ENCODE peak calls at places on chromosomes 3 and 15, in seven cellular contexts. One of them, this sample, is unnamed.

GRCh38 chr3:193693774-193694173 is 100.8 kb downstream of the OPA1 start:
- DNase-seq in HTR-8/SVneo: no peak
- DNase-seq in G401: no peak
- DNase-seq in astrocyte of the spinal cord: no peak
- DNase-seq in RWPE2: no peak
- DNase-seq in stimulated activated CD4-positive, alpha-beta T cell treated with anti-CD3 and anti-CD28 coated beads, TNF-alpha, amount 100 ng/mL, for 4 hours: no peak
- DNase-seq in Calu3: no peak
- DNase-seq in this sample: no peak

GRCh38 chr15:79115971-79116370 is 25.4 kb upstream of the RASGRF1 start:
- DNase-seq in G401: no peak
- DNase-seq in stimulated activated CD4-positive, alpha-beta T cell treated with anti-CD3 and anti-CD28 coated beads, TNF-alpha, amount 100 ng/mL, for 4 hours: no peak
- DNase-seq in astrocyte of the spinal cord: no peak
- DNase-seq in HTR-8/SVneo: no peak
- DNase-seq in Calu3: no peak
- DNase-seq in RWPE2: no peak
- DNase-seq in this sample: peak

GRCh38 chr3:124780356-124780755 is 50.1 kb downstream of the UMPS start:
- DNase-seq in HTR-8/SVneo: peak
- DNase-seq in G401: peak
- DNase-seq in RWPE2: no peak
- DNase-seq in astrocyte of the spinal cord: peak
- DNase-seq in stimulated activated CD4-positive, alpha-beta T cell treated with anti-CD3 and anti-CD28 coated beads, TNF-alpha, amount 100 ng/mL, for 4 hours: no peak
- DNase-seq in Calu3: no peak
- DNase-seq in this sample: peak

GRCh38 chr3:13015286-13016082 is 57.7 kb downstream of the IQSEC1 start:
- DNase-seq in RWPE2: no peak
- DNase-seq in Calu3: no peak
- DNase-seq in G401: no peak
- DNase-seq in stimulated activated CD4-positive, alpha-beta T cell treated with anti-CD3 and anti-CD28 coated beads, TNF-alpha, amount 100 ng/mL, for 4 hours: no peak
- DNase-seq in astrocyte of the spinal cord: no peak
- DNase-seq in HTR-8/SVneo: no peak
- DNase-seq in this sample: no peak

GRCh38 chr3:197456271-197457091 is 99.3 kb downstream of the BDH1 start:
- DNase-seq in G401: peak
- DNase-seq in astrocyte of the spinal cord: peak
- DNase-seq in RWPE2: peak
- DNase-seq in HTR-8/SVneo: peak
- DNase-seq in stimulated activated CD4-positive, alpha-beta T cell treated with anti-CD3 and anti-CD28 coated beads, TNF-alpha, amount 100 ng/mL, for 4 hours: peak
- DNase-seq in Calu3: peak
- DNase-seq in this sample: peak

GRCh38 chr3:111311709-111312235 is 230.2 kb upstream of the CD96 start:
- DNase-seq in stimulated activated CD4-positive, alpha-beta T cell treated with anti-CD3 and anti-CD28 coated beads, TNF-alpha, amount 100 ng/mL, for 4 hours: no peak
- DNase-seq in astrocyte of the spinal cord: peak
- DNase-seq in RWPE2: no peak
- DNase-seq in G401: no peak
- DNase-seq in HTR-8/SVneo: no peak
- DNase-seq in Calu3: no peak
- DNase-seq in this sample: no peak

GRCh38 chr3:45333549-45333948 is 54.8 kb upstream of the LARS2 start:
- DNase-seq in G401: no peak
- DNase-seq in RWPE2: no peak
- DNase-seq in astrocyte of the spinal cord: peak
- DNase-seq in stimulated activated CD4-positive, alpha-beta T cell treated with anti-CD3 and anti-CD28 coated beads, TNF-alpha, amount 100 ng/mL, for 4 hours: no peak
- DNase-seq in HTR-8/SVneo: no peak
- DNase-seq in Calu3: no peak
- DNase-seq in this sample: no peak

GRCh38 chr3:35201221-35201620 is 438.1 kb upstream of the ARPP21 start:
- DNase-seq in HTR-8/SVneo: no peak
- DNase-seq in Calu3: no peak
- DNase-seq in stimulated activated CD4-positive, alpha-beta T cell treated with anti-CD3 and anti-CD28 coated beads, TNF-alpha, amount 100 ng/mL, for 4 hours: no peak
- DNase-seq in astrocyte of the spinal cord: no peak
- DNase-seq in RWPE2: no peak
- DNase-seq in G401: no peak
- DNase-seq in this sample: no peak

GRCh38 chr3:114093596-114093995 is 37.1 kb downstream of the QTRT2 start:
- DNase-seq in G401: peak
- DNase-seq in Calu3: peak
- DNase-seq in HTR-8/SVneo: peak
- DNase-seq in astrocyte of the spinal cord: peak
- DNase-seq in RWPE2: no peak
- DNase-seq in stimulated activated CD4-positive, alpha-beta T cell treated with anti-CD3 and anti-CD28 coated beads, TNF-alpha, amount 100 ng/mL, for 4 hours: no peak
- DNase-seq in this sample: no peak

GRCh38 chr3:129183569-129184395 is at the start of gene CNBP:
- DNase-seq in Calu3: peak
- DNase-seq in astrocyte of the spinal cord: peak
- DNase-seq in G401: peak
- DNase-seq in stimulated activated CD4-positive, alpha-beta T cell treated with anti-CD3 and anti-CD28 coated beads, TNF-alpha, amount 100 ng/mL, for 4 hours: peak
- DNase-seq in RWPE2: peak
- DNase-seq in HTR-8/SVneo: peak
- DNase-seq in this sample: peak

GRCh38 chr3:63945558-63946096 is 33.4 kb upstream of the SCAANT1 start:
- DNase-seq in HTR-8/SVneo: no peak
- DNase-seq in Calu3: no peak
- DNase-seq in stimulated activated CD4-positive, alpha-beta T cell treated with anti-CD3 and anti-CD28 coated beads, TNF-alpha, amount 100 ng/mL, for 4 hours: no peak
- DNase-seq in RWPE2: no peak
- DNase-seq in astrocyte of the spinal cord: no peak
- DNase-seq in G401: no peak
- DNase-seq in this sample: no peak

GRCh38 chr3:157491136-157491535 is 12.1 kb downstream of the VEPH1 start:
- DNase-seq in RWPE2: no peak
- DNase-seq in Calu3: no peak
- DNase-seq in astrocyte of the spinal cord: no peak
- DNase-seq in HTR-8/SVneo: no peak
- DNase-seq in stimulated activated CD4-positive, alpha-beta T cell treated with anti-CD3 and anti-CD28 coated beads, TNF-alpha, amount 100 ng/mL, for 4 hours: no peak
- DNase-seq in G401: no peak
- DNase-seq in this sample: no peak

GRCh38 chr3:106034313-106034712 is 165.5 kb upstream of the CBLB start:
- DNase-seq in stimulated activated CD4-positive, alpha-beta T cell treated with anti-CD3 and anti-CD28 coated beads, TNF-alpha, amount 100 ng/mL, for 4 hours: no peak
- DNase-seq in RWPE2: no peak
- DNase-seq in astrocyte of the spinal cord: no peak
- DNase-seq in HTR-8/SVneo: no peak
- DNase-seq in Calu3: peak
- DNase-seq in G401: no peak
- DNase-seq in this sample: no peak

GRCh38 chr3:150699068-150699635 is 4.6 kb downstream of the ERICH6 start:
- DNase-seq in Calu3: peak
- DNase-seq in HTR-8/SVneo: peak
- DNase-seq in RWPE2: no peak
- DNase-seq in astrocyte of the spinal cord: peak
- DNase-seq in stimulated activated CD4-positive, alpha-beta T cell treated with anti-CD3 and anti-CD28 coated beads, TNF-alpha, amount 100 ng/mL, for 4 hours: no peak
- DNase-seq in G401: no peak
- DNase-seq in this sample: no peak

GRCh38 chr3:169664034-169664820 is 715 bp upstream of the MECOM start:
- DNase-seq in RWPE2: no peak
- DNase-seq in astrocyte of the spinal cord: peak
- DNase-seq in HTR-8/SVneo: no peak
- DNase-seq in G401: no peak
- DNase-seq in stimulated activated CD4-positive, alpha-beta T cell treated with anti-CD3 and anti-CD28 coated beads, TNF-alpha, amount 100 ng/mL, for 4 hours: no peak
- DNase-seq in Calu3: peak
- DNase-seq in this sample: no peak

GRCh38 chr3:117399311-117400068 is 689.9 kb downstream of the TUSC7 start:
- DNase-seq in Calu3: no peak
- DNase-seq in HTR-8/SVneo: no peak
- DNase-seq in RWPE2: no peak
- DNase-seq in stimulated activated CD4-positive, alpha-beta T cell treated with anti-CD3 and anti-CD28 coated beads, TNF-alpha, amount 100 ng/mL, for 4 hours: no peak
- DNase-seq in G401: peak
- DNase-seq in astrocyte of the spinal cord: peak
- DNase-seq in this sample: no peak